ENCODE peak calls at places on chromosomes 1 and 21, in five cellular contexts. V is coronary artery; J is Caco-2; M is CD8-positive, alpha-beta T cell; C is HFF-Myc. Y is an unnamed sample.

GRCh38 chr1:77279929-77280328 is 1.9 kb upstream of the AK5 start:
- DNase-seq in J (no peak), V (no peak), M (no peak), C (no peak), Y (no peak)

GRCh38 chr1:23951646-23952095 is 8.0 kb upstream of the PNRC2 start:
- DNase-seq in C (no peak), V (no peak), M (no peak), J (no peak), Y (peak; percentile 92)

GRCh38 chr1:223700942-223701637 is 11.2 kb upstream of the CAPN2 start:
- DNase-seq in V (peak; percentile 86), M (no peak), J (peak; percentile 78), C (peak; percentile 86), Y (peak; percentile 96)

GRCh38 chr1:56978819-56979218 is 13.0 kb upstream of the C8B start:
- DNase-seq in M (no peak), C (no peak), V (no peak), J (no peak), Y (no peak)

GRCh38 chr21:28280611-28281010 is 712.1 kb downstream of the LTN1 start:
- DNase-seq in V (no peak), M (no peak), J (no peak), C (no peak), Y (no peak)

GRCh38 chr1:39722495-39722894 is 16.2 kb upstream of the PPIE start:
- DNase-seq in C (no peak), J (no peak), V (no peak), M (no peak), Y (no peak)

GRCh38 chr21:25501996-25502665 is 105.2 kb downstream of the MRPL39 start:
- DNase-seq in V (no peak), J (no peak), C (no peak), M (no peak), Y (no peak)

GRCh38 chr1:6831368-6831767 is 46.1 kb downstream of the CAMTA1 start:
- DNase-seq in J (no peak), V (no peak), C (no peak), M (no peak), Y (no peak)

GRCh38 chr21:34673006-34673405 is 4.2 kb downstream of the CLIC6 start:
- DNase-seq in C (no peak), J (no peak), M (no peak), V (no peak), Y (no peak)

GRCh38 chr1:171809834-171810233 is 28.4 kb downstream of the METTL13 start:
- DNase-seq in J (no peak), C (no peak), V (no peak), M (no peak), Y (no peak)

GRCh38 chr21:45549670-45550463 is 7.6 kb upstream of the SLC19A1 start:
- DNase-seq in C (no peak), J (no peak), M (no peak), V (no peak), Y (no peak)

GRCh38 chr21:26388731-26389231 is 184.3 kb downstream of the CYYR1 start:
- DNase-seq in M (no peak), C (peak; percentile 45), V (no peak), J (no peak), Y (peak; percentile 78)

GRCh38 chr1:230977781-230978490 is 725 bp downstream of the TTC13 start:
- DNase-seq in C (no peak), V (no peak), J (peak; percentile 48), M (no peak), Y (no peak)

GRCh38 chr1:8121261-8122159 is 95.4 kb upstream of the ERRFI1 start:
- DNase-seq in J (peak; percentile 12), C (no peak), V (peak; percentile 89), M (no peak), Y (peak; percentile 74)

GRCh38 chr1:45348020-45348419 is 7.8 kb upstream of the MUTYH start:
- DNase-seq in J (no peak), V (no peak), C (no peak), M (no peak), Y (peak; percentile 22)

GRCh38 chr21:45590246-45590725 is 48.0 kb upstream of the SLC19A1 start:
- DNase-seq in J (no peak), V (peak; percentile 71), C (no peak), M (peak; percentile 44), Y (peak; percentile 42)

GRCh38 chr1:203304391-203304918 is 864 bp upstream of the BTG2 start:
- DNase-seq in J (no peak), V (no peak), C (no peak), M (no peak), Y (no peak)

GRCh38 chr21:15343066-15343465 is 278.3 kb upstream of the NRIP1 start:
- DNase-seq in V (no peak), M (no peak), J (no peak), C (no peak), Y (no peak)

GRCh38 chr1:10861822-10862221 is 65.4 kb upstream of the CASZ1 start:
- DNase-seq in M (no peak), V (no peak), C (no peak), J (no peak), Y (no peak)

GRCh38 chr1:77361621-77362020 is 79.8 kb downstream of the AK5 start:
- DNase-seq in M (no peak), C (no peak), J (no peak), V (no peak), Y (no peak)

GRCh38 chr1:159612211-159612885 is 24.7 kb downstream of the APCS start:
- DNase-seq in V (no peak), C (no peak), J (no peak), M (no peak), Y (no peak)

GRCh38 chr1:205298191-205298994 is 23.2 kb downstream of the NUAK2 start:
- DNase-seq in V (no peak), J (peak; percentile 84), C (peak; percentile 89), M (no peak), Y (peak; percentile 98)

GRCh38 chr1:38044224-38045215 is 2.1 kb downstream of the POU3F1 start:
- DNase-seq in J (no peak), M (no peak), C (no peak), V (no peak), Y (no peak)

GRCh38 chr1:12480748-12481362 is 137.2 kb downstream of the DHRS3 start:
- DNase-seq in C (peak; percentile 91), J (no peak), M (no peak), V (no peak), Y (peak; percentile 93)

GRCh38 chr1:19080715-19081114 is 124.2 kb upstream of the IFFO2 start:
- DNase-seq in V (no peak), C (no peak), J (no peak), M (no peak), Y (peak; percentile 74)
- H3K4me3 ChIP-seq in V (peak overlapping the region; percentile 53), C (no peak overlapping the region), J (no peak overlapping the region), M (no peak overlapping the region), Y (no peak overlapping the region)

DNA sequence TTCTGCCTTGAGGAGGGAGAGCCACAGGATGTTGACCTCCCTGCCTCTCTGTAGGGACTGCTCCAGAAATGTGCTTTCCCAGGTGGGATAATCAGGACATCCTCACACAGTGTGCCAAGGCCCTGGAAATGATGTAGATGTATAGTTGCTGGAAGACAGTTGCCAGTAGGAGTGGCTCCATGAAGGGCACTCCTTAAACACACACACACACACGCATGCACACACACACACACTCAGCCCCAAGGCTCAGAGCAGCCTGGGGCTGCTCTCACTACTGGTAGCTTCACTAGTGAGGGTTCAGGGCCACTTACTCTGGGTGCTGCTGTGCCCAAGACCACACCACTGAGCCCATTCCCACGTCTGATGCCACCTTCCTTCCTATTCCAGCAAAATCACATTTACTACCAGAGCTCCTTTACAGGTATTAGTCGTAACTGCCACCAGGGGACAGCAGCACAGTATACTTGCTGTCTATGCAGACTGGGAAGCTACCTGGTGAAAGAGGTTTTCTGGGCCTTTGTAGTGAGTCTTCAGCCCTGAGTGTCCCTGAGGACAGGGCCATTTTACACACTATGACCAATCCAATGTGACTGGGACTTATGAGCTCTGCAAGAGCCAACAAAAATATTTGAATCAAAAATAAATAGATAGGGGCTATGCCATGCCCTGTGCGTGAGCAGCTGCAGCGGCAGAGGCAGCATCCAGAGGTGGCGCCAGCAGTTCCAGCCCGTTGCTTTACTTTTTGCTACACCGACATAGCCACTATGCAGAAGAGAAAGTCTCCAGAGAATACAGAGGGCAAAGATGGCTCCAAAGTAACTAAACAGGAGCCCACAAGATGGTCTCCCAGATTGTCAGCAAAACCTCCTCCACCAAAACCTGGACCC is 15.0 kb downstream of the CRNN start:
- DNase-seq in J (peak; percentile 50), V (no peak), C (no peak), M (no peak), Y (peak; percentile 12)
- TF ChIP-seq CTCF in J (peak; percentile 79), V (no peak), C (no peak), M (no peak), Y (peak; percentile 47)

GRCh38 chr21:42115136-42115683 is 44.1 kb downstream of the UMODL1 start:
- DNase-seq in J (no peak), C (no peak), M (no peak), V (no peak), Y (no peak)

GRCh38 chr21:42118121-42118795 is 47.1 kb downstream of the UMODL1 start:
- DNase-seq in J (no peak), M (no peak), V (no peak), C (no peak), Y (no peak)

GRCh38 chr21:42118901-42119300 is 47.8 kb downstream of the UMODL1 start:
- DNase-seq in C (no peak), V (no peak), M (no peak), J (no peak), Y (peak; percentile 16)

GRCh38 chr21:42114646-42115045 is 43.5 kb downstream of the UMODL1 start:
- DNase-seq in J (no peak), V (no peak), C (no peak), M (no peak), Y (no peak)

DNA sequence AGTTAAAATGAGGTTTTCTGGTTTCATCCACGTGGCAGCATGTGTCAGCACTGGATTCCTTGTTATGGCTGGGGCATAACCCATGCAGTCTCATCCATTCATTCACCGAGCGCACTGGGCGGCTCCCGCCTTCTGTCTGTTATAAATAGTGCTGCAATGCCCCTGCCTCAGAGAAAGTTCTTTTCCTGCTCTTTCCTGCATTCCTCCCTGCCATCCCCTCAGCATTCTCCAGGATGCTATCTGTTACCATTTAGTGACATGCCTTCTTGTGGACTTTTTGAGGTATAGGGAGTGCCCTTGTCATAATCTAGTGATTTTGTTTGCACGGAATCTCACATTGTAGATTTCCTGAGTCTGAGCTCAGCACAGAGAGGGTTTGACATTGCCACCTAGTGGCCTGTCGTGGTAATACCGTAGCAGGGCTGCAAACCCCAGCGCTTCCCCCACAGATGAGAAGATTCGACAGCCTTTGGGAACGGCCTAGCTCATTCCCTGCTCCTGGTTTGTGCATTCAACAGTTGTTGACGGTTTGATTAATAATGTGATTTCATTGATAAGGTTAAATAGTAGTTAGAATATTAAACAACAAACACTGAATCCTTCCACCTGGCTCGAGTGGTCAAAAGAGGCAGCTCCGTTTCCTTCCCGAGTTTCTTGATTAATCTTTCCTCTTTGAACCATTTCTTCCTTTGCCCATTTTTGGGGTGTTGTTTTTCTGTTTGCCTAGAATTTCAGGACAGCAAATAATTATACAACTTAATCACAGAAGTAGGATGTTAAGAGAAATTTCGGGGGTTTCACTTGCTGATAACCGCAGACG is 46.3 kb downstream of the UMODL1 start:
- DNase-seq in J (peak; percentile 79), M (peak; percentile 52), C (peak; percentile 49), V (no peak), Y (peak; percentile 78)
- H3K4me3 ChIP-seq in J (no peak overlapping the region), M (no peak overlapping the region), C (no peak overlapping the region), V (peak overlapping the region; percentile 33), Y (peak overlapping the region; percentile 29)

GRCh38 chr1:156746716-156747631 is 4.5 kb downstream of the HDGF start:
- DNase-seq in M (no peak), J (peak; percentile 98), V (peak; percentile 98), C (peak; percentile 81), Y (peak; percentile 98)
- TF ChIP-seq CTCF in M (no peak), J (peak; percentile 35), V (no peak), C (peak; percentile 33), Y (peak; percentile 33)